ENCODE peak calls at places on chromosomes 13 and 19, in seven cellular contexts. H, Q, D, L, O, Y and P are unnamed samples.
A peak's percentile ranks its signal among the peaks of the same experiment; 100 is the strongest.

GRCh38 chr19:57803594-57804325 is 11.0 kb downstream of the ZNF552 start:
- DNase-seq in H (peak; percentile 26), Q (no peak), D (no peak), L (no peak), O (no peak), Y (no peak), P (peak; percentile 93)

GRCh38 chr19:21260164-21260847 is 68.9 kb downstream of the ZNF708 start:
- DNase-seq in H (no peak), Q (no peak), D (no peak), L (no peak), O (no peak), Y (no peak), P (no peak)

GRCh38 chr19:33125929-33126388 is 6.0 kb upstream of the WDR88 start:
- DNase-seq in H (peak; percentile 46), Q (no peak), D (no peak), L (peak; percentile 65), O (peak; percentile 97), Y (no peak), P (peak; percentile 50)

GRCh38 chr19:40584007-40584406 is 7.3 kb downstream of the SHKBP1 start:
- DNase-seq in H (no peak), Q (no peak), D (no peak), L (no peak), O (no peak), Y (no peak), P (peak; percentile 24)

GRCh38 chr19:5352229-5352763 is 11.7 kb upstream of the PTPRS start:
- DNase-seq in H (no peak), Q (no peak), D (no peak), L (no peak), O (no peak), Y (no peak), P (no peak)

GRCh38 chr13:50129065-50129922 is 114.0 kb downstream of the KCNRG start:
- DNase-seq in H (no peak), Q (peak; percentile 65), D (peak; percentile 54), L (no peak), O (no peak), Y (no peak), P (no peak)

GRCh38 chr19:8387688-8388611 is 2.2 kb upstream of the RAB11B start:
- DNase-seq in H (no peak), Q (no peak), D (no peak), L (no peak), O (peak; percentile 44), Y (no peak), P (no peak)

GRCh38 chr13:41561179-41561578 is 103.8 kb downstream of the RGCC start:
- DNase-seq in H (no peak), Q (no peak), D (no peak), L (no peak), O (no peak), Y (no peak), P (no peak)

GRCh38 chr19:58002384-58003152 is at the start of gene ZNF606:
- DNase-seq in H (peak; percentile 89), Q (peak; percentile 90), D (peak; percentile 66), L (peak; percentile 88), O (peak; percentile 87), Y (peak; percentile 83), P (peak; percentile 83)

GRCh38 chr19:39307233-39307821 is 11.1 kb downstream of the IFNL1 start:
- DNase-seq in H (peak; percentile 48), Q (no peak), D (no peak), L (peak; percentile 42), O (no peak), Y (no peak), P (no peak)

GRCh38 chr19:40363128-40363527 is 14.6 kb downstream of the PLD3 start:
- DNase-seq in H (no peak), Q (no peak), D (no peak), L (no peak), O (no peak), Y (no peak), P (no peak)

GRCh38 chr13:84870190-84870589 is 929.0 kb downstream of the SLITRK6 start:
- DNase-seq in H (no peak), Q (no peak), D (no peak), L (no peak), O (no peak), Y (no peak), P (no peak)

GRCh38 chr13:79910869-79911540 is 429.9 kb downstream of the SPRY2 start:
- DNase-seq in H (no peak), Q (no peak), D (no peak), L (no peak), O (no peak), Y (no peak), P (no peak)

GRCh38 chr13:54198911-54199310 is 1170.3 kb downstream of the OLFM4 start:
- DNase-seq in H (no peak), Q (no peak), D (no peak), L (no peak), O (no peak), Y (no peak), P (no peak)

GRCh38 chr19:57473646-57474045 is 3.7 kb downstream of the ZNF772 start:
- DNase-seq in H (no peak), Q (no peak), D (no peak), L (no peak), O (no peak), Y (no peak), P (no peak)

GRCh38 chr13:26253787-26254582 is at the start of gene CDK8:
- DNase-seq in H (peak; percentile 92), Q (peak; percentile 94), D (peak; percentile 75), L (peak; percentile 90), O (peak; percentile 50), Y (peak; percentile 72), P (peak; percentile 94)

GRCh38 chr19:40612831-40613668 is 11.9 kb downstream of the LTBP4 start:
- DNase-seq in H (peak; percentile 70), Q (no peak), D (peak; percentile 57), L (peak; percentile 71), O (peak; percentile 71), Y (no peak), P (peak; percentile 82)

GRCh38 chr19:7366701-7367420 is 18.1 kb downstream of the ARHGEF18 start:
- DNase-seq in H (no peak), Q (no peak), D (no peak), L (no peak), O (peak; percentile 41), Y (no peak), P (no peak)

GRCh38 chr19:52270266-52270885 is 989 bp downstream of the ZNF766 start:
- DNase-seq in H (peak; percentile 12), Q (no peak), D (no peak), L (no peak), O (peak; percentile 47), Y (no peak), P (peak; percentile 65)

GRCh38 chr19:41306394-41306793 is 3.6 kb upstream of the CCDC97 start:
- DNase-seq in H (no peak), Q (no peak), D (no peak), L (no peak), O (no peak), Y (no peak), P (no peak)

DNA sequence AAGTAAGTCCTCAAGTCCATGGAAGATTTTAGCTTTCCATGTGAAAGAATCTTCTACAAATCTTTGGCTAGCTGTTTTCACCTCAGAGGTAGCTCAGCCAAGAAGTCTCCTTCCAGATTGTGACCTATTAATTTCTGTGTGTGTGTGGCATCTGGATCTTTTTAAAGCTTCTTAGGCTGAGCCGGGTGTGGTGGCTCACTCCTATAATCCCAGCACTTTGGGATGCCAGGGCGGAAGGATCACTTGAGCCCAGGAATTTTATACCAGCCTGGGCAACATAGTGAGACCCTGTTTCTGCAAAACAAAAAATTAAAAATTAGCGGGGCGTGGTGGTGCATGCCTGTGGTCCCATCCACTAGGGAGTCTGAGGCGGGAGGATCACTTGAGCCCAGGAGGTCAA is 13.4 kb upstream of the SLC44A2 start:
- DNase-seq in H (no peak), Q (no peak), D (no peak), L (no peak), O (no peak), Y (no peak), P (no peak)
- H3K27ac ChIP-seq in H (peak overlapping the region; percentile 18), Q (peak overlapping the region; percentile 77), D (peak overlapping the region; percentile 69), L (no peak overlapping the region), O (no peak overlapping the region), Y (no peak overlapping the region), P (no peak overlapping the region)

GRCh38 chr13:43286769-43287168 is 263.4 kb downstream of the DNAJC15 start:
- DNase-seq in H (no peak), Q (no peak), D (no peak), L (no peak), O (no peak), Y (no peak), P (no peak)

GRCh38 chr13:43293008-43293407 is 269.6 kb downstream of the DNAJC15 start:
- DNase-seq in H (no peak), Q (no peak), D (no peak), L (no peak), O (no peak), Y (no peak), P (no peak)

GRCh38 chr13:43285891-43286602 is 262.7 kb downstream of the DNAJC15 start:
- DNase-seq in H (no peak), Q (no peak), D (no peak), L (no peak), O (no peak), Y (no peak), P (no peak)

GRCh38 chr13:43291289-43292055 is 268.1 kb downstream of the DNAJC15 start:
- DNase-seq in H (no peak), Q (no peak), D (no peak), L (no peak), O (no peak), Y (no peak), P (no peak)

GRCh38 chr13:43289458-43290255 is 266.3 kb downstream of the DNAJC15 start:
- DNase-seq in H (no peak), Q (no peak), D (no peak), L (no peak), O (no peak), Y (no peak), P (no peak)
- H3K27ac ChIP-seq in H (peak overlapping the region; percentile 50), Q (no peak overlapping the region), D (no peak overlapping the region), L (no peak overlapping the region), O (no peak overlapping the region), Y (no peak overlapping the region), P (no peak overlapping the region)

DNA sequence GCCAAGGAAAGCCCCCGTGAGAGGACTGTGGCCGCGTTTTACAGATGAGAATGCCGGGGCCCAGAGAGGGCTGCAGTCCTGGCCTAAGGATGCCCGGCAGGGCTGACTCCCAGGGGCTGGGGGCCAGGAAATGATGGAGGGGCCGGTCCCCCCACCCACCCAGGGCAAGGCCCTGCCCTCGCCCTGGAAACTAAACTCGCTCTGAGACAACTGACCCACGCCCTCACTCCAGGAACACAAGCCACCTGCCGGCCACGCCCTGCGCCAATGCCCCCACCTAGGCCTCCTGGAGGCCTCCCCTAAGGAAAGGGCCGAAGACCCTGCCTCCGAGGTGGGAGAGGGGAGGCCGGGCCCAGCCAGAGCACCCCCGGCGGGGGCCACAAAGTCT is 7.2 kb downstream of the ZBTB7A start:
- DNase-seq in H (peak; percentile 85), Q (no peak), D (no peak), L (no peak), O (no peak), Y (no peak), P (no peak)
- H3K27ac ChIP-seq in H (peak overlapping the region; percentile 99), Q (peak overlapping the region; percentile 96), D (peak overlapping the region; percentile 99), L (peak overlapping the region; percentile 74), O (peak overlapping the region; percentile 96), Y (peak overlapping the region; percentile 100), P (no peak overlapping the region)

DNA sequence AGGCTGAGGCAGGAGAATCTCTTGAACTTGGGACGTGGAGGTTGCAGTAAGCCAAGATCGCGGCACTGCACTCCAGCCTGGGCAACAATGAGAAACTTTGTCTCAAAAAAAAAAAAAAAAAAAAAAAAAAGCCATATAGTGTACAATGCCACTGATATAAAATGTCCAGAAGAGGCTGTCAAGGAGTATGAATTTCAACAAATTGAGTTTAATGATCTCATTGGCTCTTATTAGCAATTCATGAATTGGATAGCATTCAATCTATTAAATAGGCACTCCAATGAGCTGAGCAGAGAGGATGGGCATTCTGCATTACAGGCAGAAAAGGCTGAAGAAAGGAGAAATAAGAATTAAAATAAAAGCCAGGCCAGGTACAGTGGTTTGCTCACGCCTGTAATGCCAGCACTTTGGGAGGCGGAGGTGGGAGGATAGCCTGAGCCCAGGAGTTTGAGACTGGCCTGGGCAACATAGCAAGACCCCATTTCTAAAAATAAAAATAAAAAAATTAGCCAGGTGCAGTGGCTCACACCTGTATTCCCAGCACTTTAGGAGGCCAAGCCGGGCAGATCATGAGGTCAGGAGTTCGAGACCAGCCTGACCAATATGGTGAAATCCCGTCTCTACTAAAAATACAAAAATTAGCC is 757 bp upstream of the LMNB2 start:
- DNase-seq in H (no peak), Q (no peak), D (no peak), L (no peak), O (no peak), Y (no peak), P (no peak)
- H3K27ac ChIP-seq in H (peak overlapping the region; percentile 92), Q (peak overlapping the region; percentile 81), D (peak overlapping the region; percentile 70), L (no peak overlapping the region), O (peak overlapping the region; percentile 100), Y (peak overlapping the region; percentile 85), P (peak overlapping the region; percentile 58)